ENCODE peak calls at places on chromosomes 11 and 22, in nine cellular contexts. One of them, this sample, is unnamed.

GRCh38 chr22:38080468-38080846 is 3.5 kb downstream of the SLC16A8 start:
- DNase-seq in PC-9: no peak
- DNase-seq in Calu3: no peak
- DNase-seq in astrocyte of the spinal cord: no peak
- DNase-seq in CD8-positive, alpha-beta T cell: no peak
- DNase-seq in NB4: no peak
- DNase-seq in endodermal cell: no peak
- DNase-seq in mucosa of descending colon: no peak
- DNase-seq in mesothelial cell of epicardium: no peak
- DNase-seq in this sample: no peak

GRCh38 chr11:113994077-113994954 is 19.4 kb downstream of the HTR3A start:
- DNase-seq in mesothelial cell of epicardium: no peak
- DNase-seq in NB4: peak; percentile 33
- DNase-seq in astrocyte of the spinal cord: peak; percentile 10
- DNase-seq in Calu3: peak; percentile 11
- DNase-seq in PC-9: no peak
- DNase-seq in mucosa of descending colon: no peak
- DNase-seq in endodermal cell: peak; percentile 87
- DNase-seq in CD8-positive, alpha-beta T cell: peak; percentile 27
- DNase-seq in this sample: peak; percentile 44

GRCh38 chr11:131690362-131690761 is 319.9 kb downstream of the NTM start:
- DNase-seq in NB4: no peak
- DNase-seq in CD8-positive, alpha-beta T cell: no peak
- DNase-seq in astrocyte of the spinal cord: no peak
- DNase-seq in mucosa of descending colon: no peak
- DNase-seq in endodermal cell: no peak
- DNase-seq in Calu3: no peak
- DNase-seq in mesothelial cell of epicardium: no peak
- DNase-seq in PC-9: no peak
- DNase-seq in this sample: no peak

GRCh38 chr22:37607912-37608476 is 640 bp upstream of the GGA1 start:
- DNase-seq in mesothelial cell of epicardium: no peak
- DNase-seq in PC-9: no peak
- DNase-seq in mucosa of descending colon: no peak
- DNase-seq in Calu3: no peak
- DNase-seq in astrocyte of the spinal cord: no peak
- DNase-seq in NB4: no peak
- DNase-seq in CD8-positive, alpha-beta T cell: no peak
- DNase-seq in endodermal cell: peak; percentile 62
- DNase-seq in this sample: no peak

GRCh38 chr11:126438272-126438671 is 82.8 kb downstream of the ST3GAL4 start:
- DNase-seq in endodermal cell: no peak
- DNase-seq in PC-9: no peak
- DNase-seq in astrocyte of the spinal cord: no peak
- DNase-seq in CD8-positive, alpha-beta T cell: no peak
- DNase-seq in mucosa of descending colon: no peak
- DNase-seq in Calu3: no peak
- DNase-seq in NB4: peak; percentile 68
- DNase-seq in mesothelial cell of epicardium: no peak
- DNase-seq in this sample: no peak

GRCh38 chr22:39152511-39153219 is at the start of gene CBX7:
- DNase-seq in endodermal cell: peak; percentile 95
- DNase-seq in astrocyte of the spinal cord: peak; percentile 80
- DNase-seq in PC-9: peak; percentile 79
- DNase-seq in CD8-positive, alpha-beta T cell: peak; percentile 92
- DNase-seq in NB4: peak; percentile 76
- DNase-seq in mesothelial cell of epicardium: peak; percentile 74
- DNase-seq in Calu3: peak; percentile 93
- DNase-seq in mucosa of descending colon: peak; percentile 96
- DNase-seq in this sample: peak; percentile 94

GRCh38 chr11:122977455-122978302 is 4.0 kb downstream of the BSX start:
- DNase-seq in endodermal cell: peak; percentile 53
- DNase-seq in mucosa of descending colon: no peak
- DNase-seq in mesothelial cell of epicardium: no peak
- DNase-seq in PC-9: no peak
- DNase-seq in Calu3: no peak
- DNase-seq in astrocyte of the spinal cord: no peak
- DNase-seq in NB4: no peak
- DNase-seq in CD8-positive, alpha-beta T cell: no peak
- DNase-seq in this sample: no peak

GRCh38 chr22:49372530-49373288 is 455.0 kb downstream of the BRD1 start:
- DNase-seq in astrocyte of the spinal cord: no peak
- DNase-seq in CD8-positive, alpha-beta T cell: no peak
- DNase-seq in endodermal cell: peak; percentile 91
- DNase-seq in mesothelial cell of epicardium: no peak
- DNase-seq in mucosa of descending colon: no peak
- DNase-seq in NB4: peak; percentile 89
- DNase-seq in Calu3: peak; percentile 46
- DNase-seq in PC-9: peak; percentile 60
- DNase-seq in this sample: peak; percentile 77

GRCh38 chr11:55697817-55698216 is 35.8 kb downstream of the OR4C6 start:
- DNase-seq in PC-9: no peak
- DNase-seq in NB4: no peak
- DNase-seq in mucosa of descending colon: no peak
- DNase-seq in mesothelial cell of epicardium: no peak
- DNase-seq in Calu3: no peak
- DNase-seq in endodermal cell: no peak
- DNase-seq in CD8-positive, alpha-beta T cell: no peak
- DNase-seq in astrocyte of the spinal cord: no peak
- DNase-seq in this sample: no peak

GRCh38 chr11:35280727-35281126 is 138.6 kb downstream of the SLC1A2 start:
- DNase-seq in PC-9: no peak
- DNase-seq in NB4: no peak
- DNase-seq in Calu3: no peak
- DNase-seq in mucosa of descending colon: no peak
- DNase-seq in endodermal cell: no peak
- DNase-seq in astrocyte of the spinal cord: no peak
- DNase-seq in CD8-positive, alpha-beta T cell: no peak
- DNase-seq in mesothelial cell of epicardium: no peak
- DNase-seq in this sample: no peak

GRCh38 chr11:79663012-79663411 is 222.2 kb upstream of the TENM4 start:
- DNase-seq in endodermal cell: no peak
- DNase-seq in NB4: no peak
- DNase-seq in PC-9: no peak
- DNase-seq in Calu3: no peak
- DNase-seq in CD8-positive, alpha-beta T cell: no peak
- DNase-seq in mesothelial cell of epicardium: no peak
- DNase-seq in astrocyte of the spinal cord: no peak
- DNase-seq in mucosa of descending colon: no peak
- DNase-seq in this sample: no peak

GRCh38 chr22:33842421-33843094 is 77.7 kb downstream of the LARGE1 start:
- DNase-seq in Calu3: no peak
- DNase-seq in NB4: no peak
- DNase-seq in mesothelial cell of epicardium: no peak
- DNase-seq in PC-9: no peak
- DNase-seq in astrocyte of the spinal cord: no peak
- DNase-seq in endodermal cell: no peak
- DNase-seq in CD8-positive, alpha-beta T cell: no peak
- DNase-seq in mucosa of descending colon: no peak
- DNase-seq in this sample: no peak

GRCh38 chr22:44585559-44586121 is 87.6 kb upstream of the RTL6 start:
- DNase-seq in mucosa of descending colon: peak; percentile 27
- DNase-seq in astrocyte of the spinal cord: no peak
- DNase-seq in CD8-positive, alpha-beta T cell: no peak
- DNase-seq in PC-9: no peak
- DNase-seq in mesothelial cell of epicardium: peak; percentile 1
- DNase-seq in Calu3: no peak
- DNase-seq in NB4: no peak
- DNase-seq in endodermal cell: peak; percentile 20
- DNase-seq in this sample: no peak

GRCh38 chr11:16630651-16631050 is 107.8 kb upstream of the C11orf58 start:
- DNase-seq in mucosa of descending colon: no peak
- DNase-seq in astrocyte of the spinal cord: no peak
- DNase-seq in NB4: no peak
- DNase-seq in PC-9: no peak
- DNase-seq in Calu3: no peak
- DNase-seq in mesothelial cell of epicardium: no peak
- DNase-seq in CD8-positive, alpha-beta T cell: no peak
- DNase-seq in endodermal cell: no peak
- DNase-seq in this sample: no peak

GRCh38 chr22:46969961-46970360 is 207.5 kb downstream of the TBC1D22A start:
- DNase-seq in PC-9: no peak
- DNase-seq in mesothelial cell of epicardium: no peak
- DNase-seq in NB4: no peak
- DNase-seq in endodermal cell: no peak
- DNase-seq in Calu3: no peak
- DNase-seq in CD8-positive, alpha-beta T cell: no peak
- DNase-seq in mucosa of descending colon: no peak
- DNase-seq in astrocyte of the spinal cord: no peak
- DNase-seq in this sample: no peak

GRCh38 chr11:10623797-10624761 is 55.6 kb upstream of the LYVE1 start:
- DNase-seq in Calu3: peak; percentile 49
- DNase-seq in astrocyte of the spinal cord: peak; percentile 14
- DNase-seq in PC-9: no peak
- DNase-seq in mesothelial cell of epicardium: no peak
- DNase-seq in NB4: peak; percentile 63
- DNase-seq in endodermal cell: peak; percentile 91
- DNase-seq in mucosa of descending colon: no peak
- DNase-seq in CD8-positive, alpha-beta T cell: no peak
- DNase-seq in this sample: peak; percentile 81
- TF ChIP-seq CTCF in Calu3: peak; percentile 23
- TF ChIP-seq CTCF in astrocyte of the spinal cord: peak; percentile 56
- TF ChIP-seq CTCF in PC-9: peak; percentile 51
- TF ChIP-seq CTCF in mesothelial cell of epicardium: no peak
- TF ChIP-seq CTCF in NB4: peak; percentile 59
- TF ChIP-seq CTCF in endodermal cell: peak; percentile 79
- TF ChIP-seq CTCF in mucosa of descending colon: no peak
- TF ChIP-seq CTCF in CD8-positive, alpha-beta T cell: no peak
- TF ChIP-seq CTCF in this sample: peak; percentile 85

GRCh38 chr11:10298342-10298741 is 4.3 kb upstream of the SBF2 start:
- DNase-seq in astrocyte of the spinal cord: peak; percentile 93
- DNase-seq in NB4: peak; percentile 78
- DNase-seq in mesothelial cell of epicardium: no peak
- DNase-seq in PC-9: peak; percentile 38
- DNase-seq in mucosa of descending colon: no peak
- DNase-seq in CD8-positive, alpha-beta T cell: peak; percentile 62
- DNase-seq in endodermal cell: no peak
- DNase-seq in Calu3: no peak
- DNase-seq in this sample: no peak
- TF ChIP-seq CTCF in astrocyte of the spinal cord: peak; percentile 43
- TF ChIP-seq CTCF in NB4: peak; percentile 26
- TF ChIP-seq CTCF in mesothelial cell of epicardium: no peak
- TF ChIP-seq CTCF in PC-9: no peak
- TF ChIP-seq CTCF in mucosa of descending colon: no peak
- TF ChIP-seq CTCF in CD8-positive, alpha-beta T cell: peak; percentile 33
- TF ChIP-seq CTCF in endodermal cell: peak; percentile 53
- TF ChIP-seq CTCF in Calu3: no peak
- TF ChIP-seq CTCF in this sample: peak; percentile 9

GRCh38 chr11:82225930-82226329 is 507.7 kb downstream of the FAM181B start:
- DNase-seq in mucosa of descending colon: no peak
- DNase-seq in mesothelial cell of epicardium: no peak
- DNase-seq in astrocyte of the spinal cord: no peak
- DNase-seq in Calu3: no peak
- DNase-seq in PC-9: no peak
- DNase-seq in CD8-positive, alpha-beta T cell: no peak
- DNase-seq in NB4: no peak
- DNase-seq in endodermal cell: no peak
- DNase-seq in this sample: no peak
- TF ChIP-seq CTCF in mucosa of descending colon: no peak
- TF ChIP-seq CTCF in mesothelial cell of epicardium: no peak
- TF ChIP-seq CTCF in astrocyte of the spinal cord: no peak
- TF ChIP-seq CTCF in Calu3: no peak
- TF ChIP-seq CTCF in PC-9: no peak
- TF ChIP-seq CTCF in CD8-positive, alpha-beta T cell: no peak
- TF ChIP-seq CTCF in NB4: no peak
- TF ChIP-seq CTCF in endodermal cell: peak; percentile 61
- TF ChIP-seq CTCF in this sample: peak; percentile 55

DNA sequence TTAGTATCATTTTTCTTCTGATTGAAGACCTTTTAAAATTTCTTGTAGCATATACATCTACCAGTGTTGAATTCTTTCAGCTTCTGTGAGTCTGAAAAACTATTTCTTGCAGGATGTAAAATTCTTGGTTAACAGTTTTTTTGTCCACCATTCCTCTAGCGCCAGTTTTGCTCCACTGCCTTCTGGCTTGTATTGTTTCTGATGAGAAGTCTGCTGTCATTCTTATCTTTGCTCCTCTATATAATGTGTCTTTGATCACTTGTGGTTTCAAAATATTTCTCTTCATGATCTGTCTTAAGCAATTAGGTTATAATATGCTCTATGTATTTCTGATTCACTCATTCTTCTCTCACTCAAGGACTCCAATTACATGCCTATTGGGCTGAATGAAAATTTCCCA is 152.3 kb downstream of the INSC start:
- DNase-seq in mesothelial cell of epicardium: no peak
- DNase-seq in mucosa of descending colon: no peak
- DNase-seq in astrocyte of the spinal cord: no peak
- DNase-seq in endodermal cell: no peak
- DNase-seq in Calu3: no peak
- DNase-seq in PC-9: no peak
- DNase-seq in NB4: no peak
- DNase-seq in CD8-positive, alpha-beta T cell: no peak
- DNase-seq in this sample: no peak
- TF ChIP-seq CTCF in mesothelial cell of epicardium: no peak
- TF ChIP-seq CTCF in mucosa of descending colon: no peak
- TF ChIP-seq CTCF in astrocyte of the spinal cord: no peak
- TF ChIP-seq CTCF in endodermal cell: no peak
- TF ChIP-seq CTCF in Calu3: no peak
- TF ChIP-seq CTCF in PC-9: no peak
- TF ChIP-seq CTCF in NB4: no peak
- TF ChIP-seq CTCF in CD8-positive, alpha-beta T cell: no peak
- TF ChIP-seq CTCF in this sample: no peak

DNA sequence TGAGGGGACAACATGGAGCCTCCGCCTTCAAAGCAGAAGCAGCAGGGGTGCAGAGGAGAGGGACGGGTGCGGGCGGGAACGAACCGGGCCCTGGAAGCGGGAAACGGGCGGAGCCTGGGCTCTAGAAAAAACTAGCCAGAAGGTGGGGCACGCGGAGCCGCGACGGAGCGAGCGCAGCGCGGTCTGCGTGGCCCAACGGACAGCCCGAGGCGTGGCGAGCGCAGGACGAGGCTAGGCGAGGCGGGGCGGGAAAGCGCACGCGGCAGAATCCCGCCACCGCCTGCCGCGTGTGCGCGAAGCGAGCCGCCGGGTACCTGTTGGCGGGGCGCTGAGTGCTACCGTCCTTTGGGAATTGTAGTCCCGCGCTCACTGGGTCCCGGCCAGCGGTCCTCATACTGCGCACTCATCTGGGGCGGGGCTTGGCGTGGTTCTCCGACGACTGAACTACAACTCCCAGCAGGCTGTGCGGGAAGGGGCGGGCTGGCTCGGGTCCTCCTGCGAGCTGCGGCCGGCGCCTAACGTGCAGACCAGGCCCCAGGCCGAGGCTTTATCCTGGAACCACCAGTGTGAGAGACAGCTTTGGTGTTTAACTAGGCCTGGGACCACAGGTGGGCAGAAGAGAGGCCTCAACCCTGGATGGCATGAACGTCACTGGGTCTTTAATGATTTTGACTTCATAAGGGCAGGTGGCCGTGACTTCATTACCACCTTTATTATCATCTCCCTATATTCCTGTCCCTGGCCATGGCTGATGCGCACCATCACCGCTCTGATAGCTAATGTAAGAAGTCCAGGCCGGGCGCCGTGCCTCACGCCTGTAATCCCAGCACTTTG is at the start of gene ATL3:
- DNase-seq in mucosa of descending colon: peak; percentile 98
- DNase-seq in PC-9: peak; percentile 91
- DNase-seq in mesothelial cell of epicardium: peak; percentile 84
- DNase-seq in CD8-positive, alpha-beta T cell: peak; percentile 91
- DNase-seq in NB4: peak; percentile 99
- DNase-seq in astrocyte of the spinal cord: peak; percentile 97
- DNase-seq in Calu3: peak; percentile 96
- DNase-seq in endodermal cell: peak; percentile 99
- DNase-seq in this sample: peak; percentile 14
- TF ChIP-seq CTCF in mucosa of descending colon: no peak
- TF ChIP-seq CTCF in PC-9: peak; percentile 24
- TF ChIP-seq CTCF in mesothelial cell of epicardium: no peak
- TF ChIP-seq CTCF in CD8-positive, alpha-beta T cell: no peak
- TF ChIP-seq CTCF in NB4: no peak
- TF ChIP-seq CTCF in astrocyte of the spinal cord: peak; percentile 16
- TF ChIP-seq CTCF in Calu3: no peak
- TF ChIP-seq CTCF in endodermal cell: no peak
- TF ChIP-seq CTCF in this sample: no peak

This sample was measured in WERI-Rb-1.